ENCODE peak calls at places on chromosomes 3 and 15, in eight cellular contexts. E is Right ventricle myocardium superior; X is stromal cell of bone marrow; V is T1000; H is ACHN; P is activated CD8-positive, alpha-beta memory T cell treated with anti-CD3 and anti-CD28 coated beads, Interleukin-2, amount 50 U/mL, for 48 hours; J is AG09309; F is activated naive CD8-positive, alpha-beta T cell treated with anti-CD3 and anti-CD28 coated beads, Interleukin-2, amount 50 U/mL, for 24 hours. I is an unnamed sample.

GRCh38 chr3:139288266-139288821 is 55.5 kb upstream of the MRPS22 start:
- DNase-seq in E (peak; percentile 68), X (no peak), V (no peak), H (no peak), P (no peak), J (no peak), F (no peak), I (no peak)

GRCh38 chr3:133568294-133569014 is 5.0 kb upstream of the CDV3 start:
- DNase-seq in E (no peak), X (peak; percentile 76), V (no peak), H (peak; percentile 97), P (no peak), J (peak; percentile 66), F (no peak), I (no peak)

GRCh38 chr15:51038258-51039042 is 56.3 kb downstream of the TNFAIP8L3 start:
- DNase-seq in E (no peak), X (no peak), V (no peak), H (no peak), P (no peak), J (no peak), F (no peak), I (no peak)

GRCh38 chr15:66748320-66748779 is 46.3 kb downstream of the SMAD6 start:
- DNase-seq in E (no peak), X (no peak), V (no peak), H (peak; percentile 24), P (no peak), J (peak; percentile 71), F (no peak), I (no peak)

GRCh38 chr15:38010390-38010789 is 76.0 kb downstream of the TMCO5A start:
- DNase-seq in E (no peak), X (no peak), V (no peak), H (no peak), P (no peak), J (no peak), F (no peak), I (no peak)

GRCh38 chr15:76863123-76863522 is 42.0 kb downstream of the SCAPER start:
- DNase-seq in E (no peak), X (no peak), V (no peak), H (no peak), P (no peak), J (no peak), F (no peak), I (no peak)

GRCh38 chr15:74835312-74835823 is 7.6 kb downstream of the ULK3 start:
- DNase-seq in E (peak; percentile 76), X (peak; percentile 27), V (peak; percentile 42), H (peak; percentile 67), P (peak; percentile 79), J (no peak), F (peak; percentile 69), I (no peak)

GRCh38 chr15:63969652-63970421 is 76.4 kb downstream of the DAPK2 start:
- DNase-seq in E (peak; percentile 64), X (no peak), V (no peak), H (no peak), P (peak; percentile 46), J (no peak), F (no peak), I (no peak)

GRCh38 chr3:11201246-11202024 is 47.1 kb downstream of the HRH1 start:
- DNase-seq in E (no peak), X (no peak), V (no peak), H (no peak), P (no peak), J (no peak), F (no peak), I (no peak)

GRCh38 chr3:13647314-13648059 is 98.6 kb downstream of the FBLN2 start:
- DNase-seq in E (no peak), X (peak; percentile 63), V (no peak), H (no peak), P (peak; percentile 63), J (peak; percentile 25), F (peak; percentile 24), I (no peak)

GRCh38 chr3:122886951-122887350 is 92.1 kb downstream of the SLC49A4 start:
- DNase-seq in E (no peak), X (no peak), V (no peak), H (no peak), P (no peak), J (no peak), F (no peak), I (no peak)

GRCh38 chr3:174700736-174701135 is 158.4 kb upstream of the NAALADL2 start:
- DNase-seq in E (no peak), X (no peak), V (no peak), H (no peak), P (no peak), J (no peak), F (no peak), I (no peak)

GRCh38 chr15:65695073-65695472 is 73.3 kb downstream of the SLC24A1 start:
- DNase-seq in E (no peak), X (no peak), V (no peak), H (no peak), P (no peak), J (no peak), F (no peak), I (no peak)

GRCh38 chr3:120625199-120625598 is 29.1 kb downstream of the NDUFB4 start:
- DNase-seq in E (no peak), X (no peak), V (no peak), H (no peak), P (no peak), J (no peak), F (no peak), I (no peak)

GRCh38 chr3:9385209-9385936 is 12.0 kb upstream of the SETD5 start:
- DNase-seq in E (no peak), X (no peak), V (no peak), H (no peak), P (no peak), J (no peak), F (no peak), I (no peak)

GRCh38 chr15:85607842-85608241 is 186.9 kb downstream of the KLHL25 start:
- DNase-seq in E (no peak), X (peak; percentile 86), V (peak; percentile 20), H (peak; percentile 63), P (no peak), J (no peak), F (no peak), I (no peak)

GRCh38 chr15:43872416-43873020 is 45.7 kb downstream of the WDR76 start:
- DNase-seq in E (no peak), X (peak; percentile 65), V (peak; percentile 6), H (peak; percentile 67), P (no peak), J (peak; percentile 58), F (no peak), I (peak; percentile 54)

GRCh38 chr15:39942753-39943150 is 8.8 kb downstream of the EIF2AK4 start:
- DNase-seq in E (no peak), X (no peak), V (no peak), H (no peak), P (no peak), J (no peak), F (no peak), I (no peak)

GRCh38 chr3:107644631-107645030 is 121.9 kb downstream of the BBX start:
- DNase-seq in E (no peak), X (peak; percentile 43), V (no peak), H (no peak), P (no peak), J (no peak), F (no peak), I (no peak)

GRCh38 chr3:47912006-47912504 is 104.2 kb downstream of the MAP4 start:
- DNase-seq in E (no peak), X (peak; percentile 16), V (no peak), H (no peak), P (no peak), J (no peak), F (no peak), I (no peak)

GRCh38 chr3:23806322-23807160 is 786 bp downstream of the UBE2E1 start:
- DNase-seq in E (peak; percentile 55), X (no peak), V (no peak), H (no peak), P (peak; percentile 60), J (no peak), F (peak; percentile 32), I (no peak)